ENCODE peak calls at places on chromosomes 7 and 10, in seven cellular contexts. L is CD8-positive, alpha-beta T cell; G is OCI-LY7; X is activated B cell treated with CpG ODN at 0.5 μM for 24 hours; T is lower lobe of right lung; D is kidney epithelial cell; K is mucosa of descending colon. N is an unnamed sample.

GRCh38 chr7:149125189-149125863 is 798 bp downstream of the ZNF425 start:
- DNase-seq in K (no peak), D (no peak), T (no peak), L (no peak), G (peak; percentile 29), X (no peak), N (no peak)

GRCh38 chr7:41536116-41536515 is 166.8 kb downstream of the INHBA start:
- DNase-seq in T (no peak), D (no peak), L (no peak), X (no peak), G (no peak), K (no peak), N (no peak)

GRCh38 chr7:142797342-142797798 is 26.6 kb downstream of the PRSS2 start:
- DNase-seq in D (no peak), K (no peak), X (peak; percentile 51), G (peak; percentile 61), T (no peak), L (no peak), N (no peak)

GRCh38 chr7:25075459-25075858 is 49.6 kb downstream of the CYCS start:
- DNase-seq in G (no peak), T (no peak), K (no peak), D (no peak), L (no peak), X (no peak), N (no peak)

GRCh38 chr7:82039621-82040020 is 269.8 kb upstream of the HGF start:
- DNase-seq in T (no peak), D (no peak), L (no peak), G (no peak), K (no peak), X (no peak), N (no peak)

GRCh38 chr7:24378871-24379608 is 95.0 kb downstream of the NPY start:
- DNase-seq in L (no peak), K (no peak), X (no peak), D (peak; percentile 71), G (no peak), T (peak; percentile 57), N (no peak)

GRCh38 chr10:44981172-44982113 is 2.8 kb upstream of the DEPP1 start:
- DNase-seq in G (no peak), D (peak; percentile 69), L (no peak), K (no peak), T (peak; percentile 42), X (no peak), N (no peak)

GRCh38 chr10:12350167-12350872 is 973 bp downstream of the CAMK1D start:
- DNase-seq in D (no peak), K (peak; percentile 67), T (peak; percentile 66), L (peak; percentile 28), X (peak; percentile 52), G (peak; percentile 57), N (no peak)

GRCh38 chr10:49295297-49295696 is 3.7 kb upstream of the C10orf71 start:
- DNase-seq in T (no peak), L (no peak), K (no peak), G (no peak), D (no peak), X (no peak), N (no peak)

GRCh38 chr7:157515342-157516041 is 178.7 kb downstream of the DNAJB6 start:
- DNase-seq in T (no peak), G (no peak), K (no peak), L (no peak), X (no peak), D (no peak), N (no peak)

GRCh38 chr10:29397221-29397620 is 108.4 kb downstream of the LYZL1 start:
- DNase-seq in X (no peak), T (no peak), L (no peak), D (no peak), G (no peak), K (no peak), N (no peak)

GRCh38 chr7:11833431-11833830 is 1.4 kb upstream of the THSD7A start:
- DNase-seq in K (no peak), X (no peak), G (no peak), T (no peak), L (no peak), D (no peak), N (no peak)

GRCh38 chr7:46559194-46559576 is 638.1 kb upstream of the IGFBP3 start:
- DNase-seq in G (no peak), L (no peak), T (no peak), D (no peak), K (no peak), X (no peak), N (no peak)

GRCh38 chr7:40382145-40382544 is 247.3 kb downstream of the SUGCT start:
- DNase-seq in X (no peak), L (no peak), D (no peak), T (no peak), K (no peak), G (no peak), N (no peak)

GRCh38 chr10:7000063-7000462 is 410.8 kb downstream of the SFMBT2 start:
- DNase-seq in L (no peak), K (no peak), T (no peak), X (no peak), D (no peak), G (no peak), N (no peak)

GRCh38 chr10:78182841-78183240 is 149.2 kb downstream of the RPS24 start:
- DNase-seq in T (no peak), L (no peak), D (no peak), X (no peak), K (no peak), G (no peak), N (no peak)

GRCh38 chr7:128705891-128706333 is 33.2 kb upstream of the CALU start:
- DNase-seq in X (no peak), T (no peak), K (no peak), D (no peak), L (no peak), G (no peak), N (no peak)
- TF ChIP-seq CTCF in X (no peak), T (no peak), K (no peak), D (no peak), L (no peak), G (no peak), N (no peak)

DNA sequence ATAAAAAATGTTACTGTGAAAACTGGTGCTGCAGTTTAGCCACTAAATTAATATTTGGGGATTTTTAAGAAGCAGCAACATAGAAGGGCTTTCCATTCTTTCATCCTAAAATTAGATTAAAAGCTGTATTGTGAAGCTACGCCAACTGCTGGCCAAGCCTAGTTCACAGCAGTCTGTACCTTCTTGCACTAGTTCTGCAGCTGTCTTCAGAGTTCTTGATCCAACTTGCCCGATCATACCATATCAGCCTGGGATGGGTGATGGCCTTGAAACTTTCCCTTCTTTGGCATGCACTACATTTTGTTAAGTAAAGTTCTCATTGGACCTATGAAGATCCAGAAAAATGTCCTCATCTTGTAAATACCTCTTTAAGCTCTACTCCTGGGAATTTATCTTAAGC is 20.3 kb upstream of the PANK1 start:
- DNase-seq in T (no peak), X (no peak), K (no peak), D (no peak), G (no peak), L (no peak), N (no peak)
- TF ChIP-seq CTCF in T (no peak), X (no peak), K (no peak), D (no peak), G (peak; percentile 45), L (no peak), N (no peak)

GRCh38 chr7:28298870-28299484 is 113.3 kb upstream of the CREB5 start:
- DNase-seq in D (no peak), X (no peak), L (no peak), K (no peak), T (no peak), G (peak; percentile 3), N (no peak)

GRCh38 chr7:28293529-28293835 is 112.9 kb upstream of the JAZF1 start:
- DNase-seq in K (no peak), T (no peak), G (no peak), D (no peak), X (no peak), L (no peak), N (no peak)

GRCh38 chr7:28297821-28298439 is 114.4 kb upstream of the CREB5 start:
- DNase-seq in D (no peak), X (no peak), L (no peak), G (peak; percentile 76), K (no peak), T (no peak), N (no peak)

GRCh38 chr7:28299556-28299955 is 112.8 kb upstream of the CREB5 start:
- DNase-seq in L (no peak), D (no peak), G (no peak), T (no peak), K (no peak), X (no peak), N (no peak)

GRCh38 chr7:28296571-28297483 is 115.5 kb upstream of the CREB5 start:
- DNase-seq in L (peak; percentile 34), X (no peak), K (no peak), D (no peak), T (no peak), G (peak; percentile 31), N (no peak)
- TF ChIP-seq CTCF in L (peak; percentile 61), X (no peak), K (peak; percentile 17), D (peak; percentile 78), T (peak; percentile 44), G (peak; percentile 84), N (no peak)

DNA sequence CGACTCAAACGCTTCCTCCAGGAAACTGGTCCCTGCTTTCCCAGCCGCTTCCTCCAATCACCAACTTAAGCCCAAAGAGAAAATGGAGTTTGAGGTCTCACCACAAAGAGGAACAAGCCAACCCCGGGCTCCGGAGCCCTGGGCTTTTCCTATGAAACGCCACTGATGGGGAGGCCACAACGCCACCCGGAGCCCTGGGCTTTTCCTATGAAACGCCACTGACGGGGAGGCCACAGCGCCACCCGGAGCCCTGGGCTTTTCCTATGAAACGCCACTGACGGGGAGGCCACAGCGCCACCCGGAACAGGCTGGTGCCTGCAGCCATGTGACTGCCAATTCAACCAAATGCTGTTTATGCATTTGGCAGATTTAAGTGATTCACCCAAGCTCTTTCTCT is 45.8 kb downstream of the DPYSL4 start:
- DNase-seq in L (no peak), K (no peak), G (peak; percentile 4), D (no peak), T (peak; percentile 77), X (no peak), N (no peak)
- TF ChIP-seq CTCF in L (no peak), K (no peak), G (peak; percentile 67), D (no peak), T (peak; percentile 7), X (no peak), N (no peak)